ENCODE peak calls at places on chromosomes 12 and 14, in nine cellular contexts. One of them, this sample, is unnamed.

GRCh38 chr12:31832740-31833540 is 104.1 kb upstream of the AMN1 start:
- DNase-seq in AG08395: no peak
- DNase-seq in Kasumi-1: peak
- DNase-seq in NCI-H69: no peak
- DNase-seq in CD4-positive, alpha-beta T cell: peak
- DNase-seq in keratinocyte: no peak
- DNase-seq in HFF-Myc: no peak
- DNase-seq in central memory CD8-positive, alpha-beta T cell: peak
- DNase-seq in NCI-H2107: no peak
- DNase-seq in this sample: no peak

GRCh38 chr12:51864701-51865469 is 16.4 kb upstream of the FIGNL2 start:
- DNase-seq in AG08395: peak
- DNase-seq in Kasumi-1: no peak
- DNase-seq in NCI-H69: peak
- DNase-seq in CD4-positive, alpha-beta T cell: no peak
- DNase-seq in keratinocyte: no peak
- DNase-seq in HFF-Myc: no peak
- DNase-seq in central memory CD8-positive, alpha-beta T cell: no peak
- DNase-seq in NCI-H2107: no peak
- DNase-seq in this sample: no peak

GRCh38 chr12:97267803-97268202 is 194.8 kb upstream of the RMST start:
- DNase-seq in AG08395: no peak
- DNase-seq in Kasumi-1: no peak
- DNase-seq in NCI-H69: peak
- DNase-seq in CD4-positive, alpha-beta T cell: no peak
- DNase-seq in keratinocyte: no peak
- DNase-seq in HFF-Myc: no peak
- DNase-seq in central memory CD8-positive, alpha-beta T cell: no peak
- DNase-seq in NCI-H2107: no peak
- DNase-seq in this sample: no peak

GRCh38 chr12:110256780-110257431 is 24.1 kb upstream of the ATP2A2 start:
- DNase-seq in AG08395: no peak
- DNase-seq in Kasumi-1: peak
- DNase-seq in NCI-H69: no peak
- DNase-seq in CD4-positive, alpha-beta T cell: no peak
- DNase-seq in keratinocyte: no peak
- DNase-seq in HFF-Myc: no peak
- DNase-seq in central memory CD8-positive, alpha-beta T cell: no peak
- DNase-seq in NCI-H2107: no peak
- DNase-seq in this sample: no peak

GRCh38 chr12:8989425-8989824 is at the start of gene KLRG1:
- DNase-seq in AG08395: no peak
- DNase-seq in Kasumi-1: peak
- DNase-seq in NCI-H69: no peak
- DNase-seq in CD4-positive, alpha-beta T cell: no peak
- DNase-seq in keratinocyte: no peak
- DNase-seq in HFF-Myc: no peak
- DNase-seq in central memory CD8-positive, alpha-beta T cell: peak
- DNase-seq in NCI-H2107: no peak
- DNase-seq in this sample: no peak

GRCh38 chr12:81727387-81727786 is 31.8 kb downstream of the PPFIA2 start:
- DNase-seq in AG08395: no peak
- DNase-seq in Kasumi-1: no peak
- DNase-seq in NCI-H69: no peak
- DNase-seq in CD4-positive, alpha-beta T cell: no peak
- DNase-seq in keratinocyte: no peak
- DNase-seq in HFF-Myc: no peak
- DNase-seq in central memory CD8-positive, alpha-beta T cell: no peak
- DNase-seq in NCI-H2107: no peak
- DNase-seq in this sample: no peak

GRCh38 chr14:22995889-22996611 is 13.7 kb upstream of the AJUBA start:
- DNase-seq in AG08395: no peak
- DNase-seq in Kasumi-1: no peak
- DNase-seq in NCI-H69: no peak
- DNase-seq in CD4-positive, alpha-beta T cell: no peak
- DNase-seq in keratinocyte: no peak
- DNase-seq in HFF-Myc: no peak
- DNase-seq in central memory CD8-positive, alpha-beta T cell: no peak
- DNase-seq in NCI-H2107: no peak
- DNase-seq in this sample: no peak

GRCh38 chr12:49422038-49422575 is 54.8 kb downstream of the SPATS2 start:
- DNase-seq in AG08395: no peak
- DNase-seq in Kasumi-1: no peak
- DNase-seq in NCI-H69: no peak
- DNase-seq in CD4-positive, alpha-beta T cell: no peak
- DNase-seq in keratinocyte: no peak
- DNase-seq in HFF-Myc: no peak
- DNase-seq in central memory CD8-positive, alpha-beta T cell: no peak
- DNase-seq in NCI-H2107: no peak
- DNase-seq in this sample: no peak

GRCh38 chr14:60051690-60052324 is 39.9 kb upstream of the PCNX4 start:
- DNase-seq in AG08395: peak
- DNase-seq in Kasumi-1: no peak
- DNase-seq in NCI-H69: peak
- DNase-seq in CD4-positive, alpha-beta T cell: no peak
- DNase-seq in keratinocyte: no peak
- DNase-seq in HFF-Myc: no peak
- DNase-seq in central memory CD8-positive, alpha-beta T cell: no peak
- DNase-seq in NCI-H2107: no peak
- DNase-seq in this sample: no peak

GRCh38 chr12:225012-225411 is 11.1 kb upstream of the SLC6A12 start:
- DNase-seq in AG08395: no peak
- DNase-seq in Kasumi-1: no peak
- DNase-seq in NCI-H69: no peak
- DNase-seq in CD4-positive, alpha-beta T cell: no peak
- DNase-seq in keratinocyte: no peak
- DNase-seq in HFF-Myc: no peak
- DNase-seq in central memory CD8-positive, alpha-beta T cell: no peak
- DNase-seq in NCI-H2107: no peak
- DNase-seq in this sample: no peak

GRCh38 chr14:80136358-80136757 is 74.9 kb downstream of the DIO2 start:
- DNase-seq in AG08395: no peak
- DNase-seq in Kasumi-1: no peak
- DNase-seq in NCI-H69: peak
- DNase-seq in CD4-positive, alpha-beta T cell: no peak
- DNase-seq in keratinocyte: peak
- DNase-seq in HFF-Myc: no peak
- DNase-seq in central memory CD8-positive, alpha-beta T cell: no peak
- DNase-seq in NCI-H2107: no peak
- DNase-seq in this sample: no peak

GRCh38 chr14:23639891-23640523 is 3.8 kb downstream of the DHRS2 start:
- DNase-seq in AG08395: no peak
- DNase-seq in Kasumi-1: no peak
- DNase-seq in NCI-H69: no peak
- DNase-seq in CD4-positive, alpha-beta T cell: no peak
- DNase-seq in keratinocyte: no peak
- DNase-seq in HFF-Myc: no peak
- DNase-seq in central memory CD8-positive, alpha-beta T cell: no peak
- DNase-seq in NCI-H2107: no peak
- DNase-seq in this sample: no peak

GRCh38 chr12:110102255-110102654 is 21.9 kb upstream of the IFT81 start:
- DNase-seq in AG08395: peak
- DNase-seq in Kasumi-1: peak
- DNase-seq in NCI-H69: peak
- DNase-seq in CD4-positive, alpha-beta T cell: no peak
- DNase-seq in keratinocyte: peak
- DNase-seq in HFF-Myc: no peak
- DNase-seq in central memory CD8-positive, alpha-beta T cell: no peak
- DNase-seq in NCI-H2107: peak
- DNase-seq in this sample: peak

GRCh38 chr14:91754185-91754584 is 22.3 kb upstream of the CATSPERB start:
- DNase-seq in AG08395: no peak
- DNase-seq in Kasumi-1: no peak
- DNase-seq in NCI-H69: no peak
- DNase-seq in CD4-positive, alpha-beta T cell: no peak
- DNase-seq in keratinocyte: no peak
- DNase-seq in HFF-Myc: no peak
- DNase-seq in central memory CD8-positive, alpha-beta T cell: no peak
- DNase-seq in NCI-H2107: no peak
- DNase-seq in this sample: no peak

GRCh38 chr12:115507951-115508722 is 769.4 kb downstream of the MED13L start:
- DNase-seq in AG08395: no peak
- DNase-seq in Kasumi-1: no peak
- DNase-seq in NCI-H69: peak
- DNase-seq in CD4-positive, alpha-beta T cell: no peak
- DNase-seq in keratinocyte: no peak
- DNase-seq in HFF-Myc: no peak
- DNase-seq in central memory CD8-positive, alpha-beta T cell: no peak
- DNase-seq in NCI-H2107: no peak
- DNase-seq in this sample: peak

GRCh38 chr12:57581802-57582201 is 9.2 kb upstream of the PIP4K2C start:
- DNase-seq in AG08395: no peak
- DNase-seq in Kasumi-1: no peak
- DNase-seq in NCI-H69: no peak
- DNase-seq in CD4-positive, alpha-beta T cell: no peak
- DNase-seq in keratinocyte: no peak
- DNase-seq in HFF-Myc: no peak
- DNase-seq in central memory CD8-positive, alpha-beta T cell: no peak
- DNase-seq in NCI-H2107: no peak
- DNase-seq in this sample: no peak

GRCh38 chr14:34665785-34666425 is 36.0 kb upstream of the SNX6 start:
- DNase-seq in AG08395: peak
- DNase-seq in Kasumi-1: no peak
- DNase-seq in NCI-H69: peak
- DNase-seq in CD4-positive, alpha-beta T cell: peak
- DNase-seq in keratinocyte: no peak
- DNase-seq in HFF-Myc: peak
- DNase-seq in central memory CD8-positive, alpha-beta T cell: no peak
- DNase-seq in NCI-H2107: no peak
- DNase-seq in this sample: no peak

GRCh38 chr14:91108941-91109611 is 4.8 kb upstream of the DGLUCY start:
- DNase-seq in AG08395: no peak
- DNase-seq in Kasumi-1: peak
- DNase-seq in NCI-H69: peak
- DNase-seq in CD4-positive, alpha-beta T cell: peak
- DNase-seq in keratinocyte: no peak
- DNase-seq in HFF-Myc: no peak
- DNase-seq in central memory CD8-positive, alpha-beta T cell: no peak
- DNase-seq in NCI-H2107: no peak
- DNase-seq in this sample: no peak

GRCh38 chr12:93146278-93146939 is 217.3 kb upstream of the EEA1 start:
- DNase-seq in AG08395: no peak
- DNase-seq in Kasumi-1: no peak
- DNase-seq in NCI-H69: peak
- DNase-seq in CD4-positive, alpha-beta T cell: no peak
- DNase-seq in keratinocyte: no peak
- DNase-seq in HFF-Myc: peak
- DNase-seq in central memory CD8-positive, alpha-beta T cell: no peak
- DNase-seq in NCI-H2107: no peak
- DNase-seq in this sample: no peak

GRCh38 chr14:95142208-95142607 is 15.1 kb downstream of the DICER1 start:
- DNase-seq in AG08395: no peak
- DNase-seq in Kasumi-1: no peak
- DNase-seq in NCI-H69: no peak
- DNase-seq in CD4-positive, alpha-beta T cell: no peak
- DNase-seq in keratinocyte: no peak
- DNase-seq in HFF-Myc: no peak
- DNase-seq in central memory CD8-positive, alpha-beta T cell: no peak
- DNase-seq in NCI-H2107: no peak
- DNase-seq in this sample: no peak

GRCh38 chr12:31594681-31595080 is 3.7 kb upstream of the DENND5B start:
- DNase-seq in AG08395: peak
- DNase-seq in Kasumi-1: no peak
- DNase-seq in NCI-H69: no peak
- DNase-seq in CD4-positive, alpha-beta T cell: no peak
- DNase-seq in keratinocyte: no peak
- DNase-seq in HFF-Myc: no peak
- DNase-seq in central memory CD8-positive, alpha-beta T cell: no peak
- DNase-seq in NCI-H2107: no peak
- DNase-seq in this sample: no peak

GRCh38 chr12:57726884-57727757 is 11.4 kb downstream of the AGAP2 start:
- DNase-seq in AG08395: peak
- DNase-seq in Kasumi-1: no peak
- DNase-seq in NCI-H69: no peak
- DNase-seq in CD4-positive, alpha-beta T cell: no peak
- DNase-seq in keratinocyte: no peak
- DNase-seq in HFF-Myc: no peak
- DNase-seq in central memory CD8-positive, alpha-beta T cell: no peak
- DNase-seq in NCI-H2107: no peak
- DNase-seq in this sample: no peak

GRCh38 chr12:122844366-122844971 is 9.2 kb downstream of the HIP1R start:
- DNase-seq in AG08395: no peak
- DNase-seq in Kasumi-1: no peak
- DNase-seq in NCI-H69: no peak
- DNase-seq in CD4-positive, alpha-beta T cell: no peak
- DNase-seq in keratinocyte: no peak
- DNase-seq in HFF-Myc: no peak
- DNase-seq in central memory CD8-positive, alpha-beta T cell: no peak
- DNase-seq in NCI-H2107: no peak
- DNase-seq in this sample: no peak

GRCh38 chr12:83865431-83865830 is 1047.2 kb downstream of the SLC6A15 start:
- DNase-seq in AG08395: no peak
- DNase-seq in Kasumi-1: no peak
- DNase-seq in NCI-H69: peak
- DNase-seq in CD4-positive, alpha-beta T cell: no peak
- DNase-seq in keratinocyte: no peak
- DNase-seq in HFF-Myc: no peak
- DNase-seq in central memory CD8-positive, alpha-beta T cell: no peak
- DNase-seq in NCI-H2107: no peak
- DNase-seq in this sample: peak

GRCh38 chr14:90288646-90289355 is 32.4 kb downstream of the PSMC1 start:
- DNase-seq in AG08395: no peak
- DNase-seq in Kasumi-1: no peak
- DNase-seq in NCI-H69: peak
- DNase-seq in CD4-positive, alpha-beta T cell: no peak
- DNase-seq in keratinocyte: no peak
- DNase-seq in HFF-Myc: peak
- DNase-seq in central memory CD8-positive, alpha-beta T cell: peak
- DNase-seq in NCI-H2107: no peak
- DNase-seq in this sample: no peak

GRCh38 chr12:100329800-100330199 is 27.1 kb upstream of the SLC17A8 start:
- DNase-seq in AG08395: no peak
- DNase-seq in Kasumi-1: no peak
- DNase-seq in NCI-H69: no peak
- DNase-seq in CD4-positive, alpha-beta T cell: no peak
- DNase-seq in keratinocyte: no peak
- DNase-seq in HFF-Myc: no peak
- DNase-seq in central memory CD8-positive, alpha-beta T cell: no peak
- DNase-seq in NCI-H2107: no peak
- DNase-seq in this sample: no peak

GRCh38 chr12:86683568-86683991 is 427.4 kb upstream of the MGAT4C start:
- DNase-seq in AG08395: no peak
- DNase-seq in Kasumi-1: no peak
- DNase-seq in NCI-H69: no peak
- DNase-seq in CD4-positive, alpha-beta T cell: no peak
- DNase-seq in keratinocyte: no peak
- DNase-seq in HFF-Myc: peak
- DNase-seq in central memory CD8-positive, alpha-beta T cell: no peak
- DNase-seq in NCI-H2107: no peak
- DNase-seq in this sample: no peak

GRCh38 chr14:39168591-39168990 is 1.5 kb downstream of the TRAPPC6B start:
- DNase-seq in AG08395: no peak
- DNase-seq in Kasumi-1: no peak
- DNase-seq in NCI-H69: no peak
- DNase-seq in CD4-positive, alpha-beta T cell: no peak
- DNase-seq in keratinocyte: no peak
- DNase-seq in HFF-Myc: no peak
- DNase-seq in central memory CD8-positive, alpha-beta T cell: no peak
- DNase-seq in NCI-H2107: no peak
- DNase-seq in this sample: no peak

GRCh38 chr12:124508323-124509096 is 58.9 kb downstream of the NCOR2 start:
- DNase-seq in AG08395: no peak
- DNase-seq in Kasumi-1: no peak
- DNase-seq in NCI-H69: peak
- DNase-seq in CD4-positive, alpha-beta T cell: no peak
- DNase-seq in keratinocyte: no peak
- DNase-seq in HFF-Myc: no peak
- DNase-seq in central memory CD8-positive, alpha-beta T cell: no peak
- DNase-seq in NCI-H2107: no peak
- DNase-seq in this sample: no peak

GRCh38 chr14:100076133-100076532 is 10.9 kb downstream of the EVL start:
- DNase-seq in AG08395: peak
- DNase-seq in Kasumi-1: peak
- DNase-seq in NCI-H69: no peak
- DNase-seq in CD4-positive, alpha-beta T cell: no peak
- DNase-seq in keratinocyte: no peak
- DNase-seq in HFF-Myc: no peak
- DNase-seq in central memory CD8-positive, alpha-beta T cell: no peak
- DNase-seq in NCI-H2107: no peak
- DNase-seq in this sample: no peak